ENCODE peak calls at places on chromosomes 7 and 10, in seven cellular contexts. M is fibroblast of mammary gland, W is heart left ventricle, Y is astrocyte, F is IMR-90, T is tibial nerve, N is cardiac muscle cell. U is an unnamed sample.
A peak's percentile ranks its signal among the peaks of the same experiment; 100 is the strongest.

GRCh38 chr10:121595321-121595805 is 2.9 kb downstream of the FGFR2 start:
- DNase-seq in M (no peak), W (no peak), Y (peak; percentile 26), F (no peak), T (no peak), N (peak; percentile 22), U (no peak)

GRCh38 chr10:115239761-115240160 is 146.6 kb downstream of the ATRNL1 start:
- DNase-seq in M (no peak), W (no peak), Y (no peak), F (no peak), T (no peak), N (no peak), U (no peak)

GRCh38 chr7:1818581-1819200 is 148.6 kb downstream of the ELFN1 start:
- DNase-seq in M (no peak), W (no peak), Y (no peak), F (no peak), T (no peak), N (no peak), U (no peak)

GRCh38 chr7:74429153-74429747 is 24.5 kb upstream of the GTF2IRD1 start:
- DNase-seq in M (peak; percentile 43), W (peak; percentile 14), Y (peak; percentile 71), F (peak; percentile 75), T (no peak), N (peak; percentile 83), U (no peak)

GRCh38 chr10:75401569-75402485 is at the start of gene ZNF503:
- DNase-seq in M (peak; percentile 96), W (peak; percentile 97), Y (peak; percentile 96), F (peak; percentile 97), T (peak; percentile 94), N (peak; percentile 99), U (peak; percentile 89)

GRCh38 chr10:54063514-54063913 is 737.5 kb downstream of the PCDH15 start:
- DNase-seq in M (no peak), W (no peak), Y (no peak), F (no peak), T (no peak), N (no peak), U (no peak)

GRCh38 chr7:2607913-2608899 is 23.6 kb upstream of the TTYH3 start:
- DNase-seq in M (no peak), W (no peak), Y (no peak), F (no peak), T (no peak), N (no peak), U (no peak)

GRCh38 chr10:112821663-112822062 is 128.4 kb upstream of the TCF7L2 start:
- DNase-seq in M (no peak), W (no peak), Y (no peak), F (no peak), T (no peak), N (peak; percentile 83), U (no peak)

GRCh38 chr10:1102836-1103235 is 46.7 kb downstream of the WDR37 start:
- DNase-seq in M (no peak), W (no peak), Y (peak; percentile 52), F (peak; percentile 61), T (no peak), N (no peak), U (no peak)

GRCh38 chr10:53005612-53006325 is 233.2 kb upstream of the MBL2 start:
- DNase-seq in M (no peak), W (no peak), Y (no peak), F (no peak), T (no peak), N (no peak), U (no peak)

GRCh38 chr10:7121154-7121797 is 289.6 kb downstream of the SFMBT2 start:
- DNase-seq in M (peak; percentile 40), W (no peak), Y (no peak), F (peak; percentile 10), T (no peak), N (peak; percentile 51), U (no peak)

GRCh38 chr10:110918269-110918632 is 729 bp downstream of the BBIP1 start:
- DNase-seq in M (peak; percentile 92), W (no peak), Y (peak; percentile 91), F (peak; percentile 94), T (peak; percentile 90), N (no peak), U (no peak)

GRCh38 chr7:5695037-5695708 is 86.3 kb downstream of the RNF216 start:
- DNase-seq in M (peak; percentile 85), W (peak; percentile 76), Y (peak; percentile 97), F (peak; percentile 89), T (no peak), N (peak; percentile 90), U (no peak)

GRCh38 chr7:23356168-23356567 is 57.0 kb downstream of the MALSU1 start:
- DNase-seq in M (no peak), W (no peak), Y (no peak), F (no peak), T (no peak), N (no peak), U (no peak)
- TF ChIP-seq CTCF in M (no peak), W (no peak), Y (no peak), F (no peak), T (no peak), N (no peak), U (no peak)

GRCh38 chr7:93894426-93894825 is 3.9 kb upstream of the TFPI2 start:
- DNase-seq in M (peak; percentile 25), W (no peak), Y (peak; percentile 27), F (no peak), T (no peak), N (no peak), U (no peak)
- TF ChIP-seq CTCF in M (no peak), W (no peak), Y (no peak), F (no peak), T (no peak), N (no peak), U (no peak)

DNA sequence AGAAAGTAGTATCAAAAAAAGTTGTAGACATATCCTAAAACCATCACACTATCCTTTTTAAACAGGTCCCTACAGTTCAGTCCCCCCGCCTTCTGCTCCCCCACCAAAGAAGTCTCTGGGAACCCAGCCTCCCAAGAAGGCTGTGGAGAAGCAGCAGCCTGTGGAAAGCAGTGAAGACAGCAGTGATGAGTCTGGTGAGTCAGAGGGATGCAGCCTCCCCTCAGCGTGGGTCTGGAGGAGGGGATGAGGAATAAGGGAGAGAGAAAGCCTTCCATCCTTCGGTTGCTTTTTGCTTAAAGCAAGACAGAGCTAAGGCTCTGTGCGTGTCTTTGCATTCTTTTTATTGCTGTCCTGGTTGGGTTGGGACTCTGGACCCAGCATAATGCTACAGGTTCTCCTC is 7.6 kb downstream of the NOLC1 start:
- DNase-seq in M (peak; percentile 24), W (no peak), Y (no peak), F (no peak), T (no peak), N (no peak), U (no peak)
- TF ChIP-seq CTCF in M (no peak), W (no peak), Y (no peak), F (no peak), T (no peak), N (no peak), U (no peak)

GRCh38 chr10:68576118-68576517 is 16.0 kb downstream of the TET1 start:
- DNase-seq in M (no peak), W (no peak), Y (no peak), F (no peak), T (no peak), N (no peak), U (no peak)
- TF ChIP-seq CTCF in M (no peak), W (no peak), Y (no peak), F (no peak), T (no peak), N (no peak), U (no peak)